ENCODE peak calls at places on chromosomes 11 and 22, in seven cellular contexts. Q is brain microvascular endothelial cell, B is prostate gland, E is HL-60, Y is SJSA1, V is neuronal stem cell, J is lower lobe of right lung. U is an unnamed sample.

GRCh38 chr11:45215098-45215497 is 68.7 kb downstream of the PRDM11 start:
- DNase-seq in B (no peak), J (no peak), E (no peak), Q (no peak), Y (no peak), V (no peak), U (no peak)

GRCh38 chr11:96049426-96049825 is 125.5 kb upstream of the MTMR2 start:
- DNase-seq in Q (peak; percentile 67), J (no peak), B (no peak), V (no peak), Y (no peak), E (no peak), U (peak; percentile 40)

GRCh38 chr11:70506986-70507385 is 108.7 kb downstream of the CTTN start:
- DNase-seq in J (no peak), Y (no peak), Q (no peak), V (no peak), B (no peak), E (no peak), U (no peak)

GRCh38 chr11:113991718-113992458 is 17.0 kb downstream of the HTR3A start:
- DNase-seq in J (no peak), Q (no peak), B (no peak), Y (no peak), V (no peak), E (no peak), U (no peak)

GRCh38 chr22:41003976-41004375 is 52.8 kb downstream of the RBX1 start:
- DNase-seq in V (no peak), E (no peak), Q (no peak), J (no peak), B (no peak), Y (no peak), U (no peak)

GRCh38 chr11:7965386-7965785 is at the start of gene NLRP10:
- DNase-seq in B (no peak), E (no peak), Q (peak; percentile 39), Y (no peak), J (no peak), V (no peak), U (peak; percentile 95)

GRCh38 chr11:117795726-117796455 is 1.1 kb downstream of the DSCAML1 start:
- DNase-seq in B (no peak), E (no peak), Q (no peak), Y (no peak), V (no peak), J (no peak), U (no peak)

GRCh38 chr11:82790723-82791487 is 57.2 kb upstream of the FAM181B start:
- DNase-seq in Y (no peak), E (no peak), V (no peak), Q (no peak), B (no peak), J (no peak), U (no peak)

GRCh38 chr11:86251285-86251830 is 6.8 kb downstream of the EED start:
- DNase-seq in Y (no peak), E (no peak), V (no peak), B (no peak), J (no peak), Q (no peak), U (no peak)

GRCh38 chr11:103792981-103793468 is 243.4 kb upstream of the DDI1 start:
- DNase-seq in E (no peak), V (no peak), Y (no peak), B (no peak), Q (peak; percentile 58), J (no peak), U (no peak)

GRCh38 chr22:19480789-19481188 is 1.1 kb downstream of the CDC45 start:
- DNase-seq in Q (no peak), V (no peak), Y (no peak), E (no peak), J (no peak), B (no peak), U (no peak)

GRCh38 chr11:124812876-124813275 is 12.7 kb upstream of the MSANTD2 start:
- DNase-seq in Y (no peak), Q (no peak), E (no peak), B (no peak), V (no peak), J (no peak), U (no peak)

GRCh38 chr11:94799726-94800125 is 31.6 kb downstream of the AMOTL1 start:
- DNase-seq in B (no peak), E (no peak), Y (no peak), J (no peak), V (no peak), Q (no peak), U (no peak)

GRCh38 chr11:128424271-128424709 is 163.1 kb downstream of the ETS1 start:
- DNase-seq in E (no peak), B (no peak), V (no peak), Q (no peak), J (no peak), Y (no peak), U (no peak)

GRCh38 chr11:88345408-88345807 is 7.9 kb upstream of the CTSC start:
- DNase-seq in E (no peak), V (no peak), Q (peak; percentile 71), Y (no peak), J (no peak), B (no peak), U (peak; percentile 58)

GRCh38 chr11:63369165-63369970 is at the start of gene SLC22A9:
- DNase-seq in V (no peak), J (no peak), E (no peak), B (no peak), Q (no peak), Y (no peak), U (no peak)

GRCh38 chr11:94030059-94030458 is 8.9 kb downstream of the HEPHL1 start:
- DNase-seq in Q (no peak), Y (no peak), E (peak; percentile 4), V (no peak), B (no peak), J (no peak), U (peak; percentile 61)

GRCh38 chr22:42670921-42671709 is 21.9 kb upstream of the CYB5R3 start:
- DNase-seq in J (no peak), V (no peak), Q (peak; percentile 15), Y (peak; percentile 64), E (no peak), B (no peak), U (no peak)

GRCh38 chr11:78177216-78177615 is 11.2 kb downstream of the KCTD21 start:
- DNase-seq in Q (no peak), E (no peak), B (no peak), J (no peak), V (no peak), Y (no peak), U (no peak)

GRCh38 chr11:22807855-22808558 is 21.6 kb downstream of the SVIP start:
- DNase-seq in Y (no peak), Q (no peak), V (no peak), J (no peak), B (no peak), E (no peak), U (peak; percentile 68)

GRCh38 chr11:120801801-120802689 is 221.9 kb upstream of the TBCEL start:
- DNase-seq in J (peak; percentile 53), Q (peak; percentile 48), V (peak; percentile 69), E (peak; percentile 3), Y (no peak), B (peak; percentile 63), U (peak; percentile 48)

GRCh38 chr11:45264839-45265515 is 21.2 kb downstream of the SYT13 start:
- DNase-seq in V (no peak), E (no peak), B (no peak), Q (peak; percentile 87), Y (peak; percentile 71), J (no peak), U (peak; percentile 95)

GRCh38 chr22:44891791-44892190 is 118.0 kb downstream of the PHF21B start:
- DNase-seq in J (no peak), E (no peak), V (no peak), B (no peak), Y (no peak), Q (no peak), U (no peak)

DNA sequence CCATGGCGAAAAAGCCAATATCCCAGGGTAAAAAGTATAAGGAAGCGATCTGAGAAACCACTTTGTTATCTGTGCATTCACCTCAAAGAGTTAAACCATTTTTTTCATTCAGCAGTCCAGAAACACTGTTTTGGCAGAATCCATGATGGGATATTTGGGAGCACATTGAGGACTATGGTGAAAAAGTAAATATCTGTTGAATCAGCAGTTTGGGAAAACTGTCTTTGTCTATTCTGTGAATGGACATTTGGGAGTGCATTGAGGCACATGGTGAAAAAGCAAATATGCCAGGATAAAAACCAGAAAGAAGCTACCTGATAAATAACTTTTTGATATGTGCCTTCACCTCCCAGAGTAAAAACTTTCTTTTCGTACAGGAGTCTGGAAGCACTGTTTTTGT is 187.4 kb downstream of the OR4A47 start:
- DNase-seq in Y (no peak), V (no peak), Q (no peak), J (no peak), E (no peak), B (no peak), U (no peak)
- H3K4me3 ChIP-seq in Y (no peak overlapping the region), V (no peak overlapping the region), Q (no peak overlapping the region), J (no peak overlapping the region), E (no peak overlapping the region), B (no peak overlapping the region), U (no peak overlapping the region)

DNA sequence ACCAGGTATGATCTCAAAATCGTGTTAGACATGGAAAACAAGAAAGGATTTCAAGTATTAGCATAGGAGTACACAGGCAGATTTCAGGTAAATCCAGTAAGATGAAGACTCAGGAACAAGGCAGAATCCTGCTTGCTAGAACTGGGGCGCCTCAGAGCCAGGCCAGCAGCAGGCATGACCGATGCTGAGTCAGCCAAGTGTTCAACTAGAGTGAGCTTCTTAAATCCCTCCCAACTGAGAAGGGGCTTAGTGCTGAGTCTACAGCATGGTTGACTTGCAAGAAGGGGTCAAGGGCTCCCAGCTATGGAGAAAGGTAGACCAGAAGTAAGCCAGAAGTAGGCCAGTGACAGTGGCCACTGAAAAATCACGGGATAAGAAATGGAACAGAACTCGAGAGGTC is 12.4 kb downstream of the GRAP2 start:
- DNase-seq in Y (no peak), B (no peak), E (no peak), Q (no peak), V (no peak), J (no peak), U (no peak)
- H3K27me3 ChIP-seq in Y (no peaks in the 10 kb centered on the region), B (no peaks in the 10 kb centered on the region), E (no peaks in the 10 kb centered on the region), Q (peaks cover 19% of the 10 kb centered on the region), V (no peaks in the 10 kb centered on the region), J (peaks cover 59% of the 10 kb centered on the region), U (peaks cover 15% of the 10 kb centered on the region)

GRCh38 chr11:69073445-69073844 is 24.7 kb downstream of the TPCN2 start:
- DNase-seq in J (no peak), V (no peak), B (no peak), Q (no peak), Y (no peak), E (no peak), U (no peak)
- H3K4me3 ChIP-seq in J (no peak overlapping the region), V (no peak overlapping the region), B (no peak overlapping the region), Q (no peak overlapping the region), Y (no peak overlapping the region), E (no peak overlapping the region), U (no peak overlapping the region)

GRCh38 chr22:22834783-22835182 is 52.8 kb upstream of the IGLL5 start:
- DNase-seq in V (no peak), Y (no peak), B (no peak), Q (no peak), E (no peak), J (no peak), U (no peak)

GRCh38 chr22:22830957-22831688 is 56.5 kb upstream of the IGLL5 start:
- DNase-seq in B (no peak), J (no peak), V (no peak), E (no peak), Y (no peak), Q (no peak), U (no peak)

GRCh38 chr22:22834204-22834603 is 53.4 kb upstream of the IGLL5 start:
- DNase-seq in B (no peak), Y (no peak), E (no peak), J (no peak), V (no peak), Q (no peak), U (no peak)

GRCh38 chr22:22833488-22833887 is 54.1 kb upstream of the IGLL5 start:
- DNase-seq in V (no peak), E (no peak), J (no peak), Q (no peak), B (no peak), Y (no peak), U (no peak)

GRCh38 chr22:22833059-22833458 is 54.6 kb upstream of the IGLL5 start:
- DNase-seq in E (no peak), B (no peak), Y (no peak), J (no peak), V (no peak), Q (no peak), U (no peak)
- H3K27me3 ChIP-seq in E (no peaks in the 10 kb centered on the region), B (no peaks in the 10 kb centered on the region), Y (peaks cover 19% of the 10 kb centered on the region), J (no peaks in the 10 kb centered on the region), V (no peaks in the 10 kb centered on the region), Q (peaks cover 19% of the 10 kb centered on the region), U (no peaks in the 10 kb centered on the region)